ENCODE peak calls at places on chromosomes 16 and 17, in eight cellular contexts. R is mesenchymal stem cell; A is lower lobe of right lung; K is naive thymus-derived CD4-positive, alpha-beta T cell; B is SK-N-SH; P is testis; V is BE2C; T is left lung. E is an unnamed sample. For H3K9me3, the result is how much of the 10 kb centered on the place peaks cover.

GRCh38 chr16:35557731-35558130 is 2098.3 kb downstream of the TP53TG3F start:
- DNase-seq in T (no peak), K (no peak), B (no peak), V (no peak), P (no peak), R (no peak), A (no peak), E (no peak)

GRCh38 chr16:89331371-89332109 is 114.0 kb downstream of the ZNF778 start:
- DNase-seq in B (no peak), V (no peak), T (no peak), A (no peak), R (no peak), K (no peak), P (no peak), E (no peak)

GRCh38 chr17:82983510-82984248 is 95.7 kb upstream of the METRNL start:
- DNase-seq in K (no peak), R (no peak), B (no peak), A (no peak), T (no peak), P (peak), V (no peak), E (no peak)

GRCh38 chr17:67718325-67718941 is 697 bp downstream of the NOL11 start:
- DNase-seq in K (no peak), V (peak), R (peak), P (no peak), A (no peak), B (peak), T (no peak), E (peak)

GRCh38 chr16:55242667-55243066 is 81.3 kb upstream of the IRX6 start:
- DNase-seq in K (no peak), A (no peak), R (no peak), B (no peak), T (no peak), V (no peak), P (no peak), E (no peak)

GRCh38 chr17:18258356-18259038 is at the start of gene FLII:
- DNase-seq in B (peak), P (peak), R (peak), A (peak), K (peak), V (peak), T (peak), E (peak)

GRCh38 chr17:48351916-48352332 is 78.1 kb downstream of the SKAP1 start:
- DNase-seq in K (peak), B (peak), P (no peak), R (peak), T (no peak), V (no peak), A (no peak), E (no peak)

GRCh38 chr17:82287849-82288601 is 14.5 kb upstream of the CSNK1D start:
- DNase-seq in P (peak), T (peak), A (peak), K (no peak), R (peak), B (no peak), V (peak), E (no peak)

GRCh38 chr17:8487130-8487645 is 51.5 kb downstream of the NDEL1 start:
- DNase-seq in T (no peak), B (no peak), R (no peak), K (no peak), A (no peak), P (no peak), V (no peak), E (no peak)

GRCh38 chr17:44002141-44002848 is 2.1 kb upstream of the NAGS start:
- DNase-seq in A (no peak), B (no peak), T (no peak), R (peak), P (no peak), V (no peak), K (no peak), E (no peak)

GRCh38 chr16:83458612-83459011 is 349.2 kb upstream of the HSBP1 start:
- DNase-seq in V (no peak), K (no peak), R (peak), A (no peak), B (no peak), T (no peak), P (no peak), E (no peak)

GRCh38 chr17:48545022-48545376 is at the start of gene HOXB2:
- DNase-seq in R (peak), T (no peak), K (no peak), B (no peak), P (no peak), A (no peak), V (no peak), E (no peak)

GRCh38 chr17:80217703-80218362 is 2.3 kb downstream of the SGSH start:
- DNase-seq in R (no peak), T (peak), B (no peak), A (no peak), K (no peak), P (no peak), V (no peak), E (no peak)

GRCh38 chr17:67443931-67444597 is 67.0 kb downstream of the PITPNC1 start:
- DNase-seq in P (no peak), T (no peak), A (no peak), K (no peak), B (peak), R (peak), V (no peak), E (no peak)

GRCh38 chr17:34382586-34383224 is 19.7 kb upstream of the CCL1 start:
- DNase-seq in P (no peak), R (no peak), B (peak), K (no peak), A (no peak), T (no peak), V (no peak), E (no peak)

GRCh38 chr17:45279898-45280297 is 18.0 kb upstream of the SPATA32 start:
- DNase-seq in T (no peak), R (no peak), P (no peak), A (peak), K (no peak), V (no peak), B (no peak), E (no peak)

GRCh38 chr17:42895185-42895555 is 5.4 kb upstream of the G6PC1 start:
- DNase-seq in K (no peak), R (peak), V (no peak), T (no peak), P (peak), A (peak), B (no peak), E (no peak)

GRCh38 chr16:88730632-88731607 is 24.6 kb downstream of the CTU2 start:
- DNase-seq in P (no peak), T (no peak), R (no peak), V (peak), A (no peak), B (peak), K (no peak), E (no peak)

GRCh38 chr16:88747588-88748301 is 37.3 kb downstream of the PIEZO1 start:
- DNase-seq in A (no peak), V (no peak), R (peak), P (no peak), T (no peak), B (no peak), K (no peak), E (no peak)

GRCh38 chr16:30567991-30568638 is 3.4 kb downstream of the ZNF688 start:
- DNase-seq in A (no peak), P (no peak), V (no peak), R (peak), B (no peak), K (peak), T (peak), E (no peak)

GRCh38 chr16:80441935-80442334 is 98.9 kb upstream of the DYNLRB2 start:
- DNase-seq in K (no peak), V (no peak), T (no peak), A (no peak), R (no peak), B (no peak), P (no peak), E (no peak)

GRCh38 chr17:16243811-16244567 is 27.0 kb downstream of the PIGL start:
- DNase-seq in T (no peak), B (peak), K (no peak), R (no peak), V (no peak), A (no peak), P (no peak), E (no peak)

GRCh38 chr17:75096082-75096625 is 8.4 kb downstream of the SLC16A5 start:
- DNase-seq in V (no peak), K (no peak), P (no peak), A (peak), T (peak), B (no peak), R (peak), E (no peak)

GRCh38 chr17:47119746-47120520 is 69.2 kb downstream of the CDC27 start:
- DNase-seq in R (peak), P (no peak), B (no peak), K (no peak), V (no peak), T (no peak), A (no peak), E (no peak)

GRCh38 chr17:46090871-46091270 is 91.8 kb downstream of the STH start:
- DNase-seq in B (no peak), K (no peak), P (no peak), T (no peak), A (no peak), V (no peak), R (no peak), E (no peak)

GRCh38 chr17:20955437-20956323 is 87.1 kb downstream of the USP22 start:
- DNase-seq in A (no peak), P (no peak), R (peak), V (no peak), T (no peak), K (no peak), B (no peak), E (no peak)

GRCh38 chr16:56684256-56684925 is 2.1 kb downstream of the MT1X start:
- DNase-seq in A (no peak), P (no peak), B (no peak), T (no peak), K (no peak), V (no peak), R (no peak), E (no peak)

GRCh38 chr16:56681939-56682702 is at the start of gene MT1X:
- DNase-seq in T (peak), K (peak), A (peak), R (peak), P (peak), V (peak), B (peak), E (peak)

GRCh38 chr16:56684926-56685590 is 2.8 kb downstream of the MT1X start:
- DNase-seq in A (no peak), P (no peak), K (no peak), V (no peak), B (no peak), T (no peak), R (no peak), E (no peak)

GRCh38 chr16:56682703-56683397 is 580 bp downstream of the MT1X start:
- DNase-seq in P (no peak), B (no peak), K (no peak), A (no peak), T (no peak), R (no peak), V (no peak), E (no peak)

DNA sequence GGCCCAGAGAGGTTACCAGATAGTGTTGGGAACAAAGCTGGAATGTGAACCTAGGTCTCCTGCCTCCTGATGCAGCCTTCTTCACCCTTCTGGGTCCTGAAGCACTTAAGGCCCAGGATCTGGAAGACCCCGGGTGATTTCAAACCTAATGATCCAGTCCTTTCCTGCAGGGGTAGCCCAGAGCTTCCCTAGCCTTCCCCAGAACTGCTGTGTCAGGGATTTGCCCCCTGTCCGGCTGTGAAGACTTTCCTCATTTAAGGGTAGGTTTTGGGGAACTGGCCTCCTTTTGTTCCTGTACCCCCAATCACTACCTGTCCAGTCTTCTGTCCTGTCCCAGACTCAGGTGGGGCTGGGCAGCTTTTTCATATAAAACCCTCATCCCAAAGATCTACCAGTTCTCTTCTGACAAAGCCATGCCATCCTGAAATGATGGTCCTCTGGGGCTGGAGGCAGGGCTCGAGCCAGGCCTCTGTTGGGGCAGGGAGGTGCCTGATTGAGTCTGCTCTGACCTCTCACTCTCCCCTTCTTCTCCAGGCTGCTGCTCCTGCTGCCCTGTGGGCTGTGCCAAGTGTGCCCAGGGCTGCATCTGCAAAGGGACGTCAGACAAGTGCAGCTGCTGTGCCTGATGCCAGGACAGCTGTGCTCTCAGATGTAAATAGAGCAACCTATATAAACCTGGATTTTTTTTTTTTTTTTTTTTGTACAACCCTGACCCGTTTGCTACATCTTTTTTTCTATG is 1.3 kb downstream of the MT1X start:
- DNase-seq in B (no peak), R (no peak), P (no peak), V (no peak), T (no peak), A (no peak), K (no peak), E (no peak)
- H3K9me3 ChIP-seq in B (under half), R (under half), P (under half), V (under half), T (under half), A (under half), K (under half), E (under half)

DNA sequence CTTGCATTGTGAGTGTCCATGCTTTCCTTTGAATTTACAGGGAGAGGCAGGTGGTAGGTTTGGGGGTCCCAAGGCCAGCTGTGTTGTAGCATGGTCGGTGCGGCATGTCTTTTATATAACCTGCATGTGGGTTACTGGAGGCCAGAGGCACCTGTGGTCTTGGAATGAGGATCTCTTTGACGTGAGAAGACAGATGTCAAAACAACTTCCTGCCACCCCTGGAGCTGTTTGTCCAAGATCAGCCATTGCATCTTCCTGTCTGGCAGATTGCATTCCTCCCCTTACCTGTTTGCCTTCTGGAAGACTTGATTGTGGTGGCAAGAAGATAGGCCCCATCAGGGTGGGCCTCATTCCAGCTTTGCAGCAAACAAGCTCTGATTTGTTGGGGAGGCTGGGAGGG is 175.1 kb downstream of the MSI2 start:
- DNase-seq in T (no peak), P (no peak), A (no peak), R (no peak), B (no peak), V (no peak), K (no peak), E (no peak)
- H3K9me3 ChIP-seq in T (under half), P (under half), A (under half), R (under half), B (under half), V (under half), K (under half), E (under half)

GRCh38 chr17:77301694-77302087 is 160.9 kb downstream of the SEC14L1 start:
- DNase-seq in R (no peak), B (no peak), K (no peak), V (no peak), T (no peak), P (no peak), A (no peak), E (no peak)
- H3K9me3 ChIP-seq in R (under half), B (under half), K (under half), V (under half), T (under half), P (under half), A (under half), E (under half)

GRCh38 chr16:47553853-47554564 is 92.9 kb downstream of the PHKB start:
- DNase-seq in B (no peak), K (no peak), R (no peak), P (no peak), V (no peak), A (no peak), T (no peak), E (no peak)
- H3K9me3 ChIP-seq in B (under half), K (under half), R (under half), P (under half), V (under half), A (under half), T (under half), E (under half)

DNA sequence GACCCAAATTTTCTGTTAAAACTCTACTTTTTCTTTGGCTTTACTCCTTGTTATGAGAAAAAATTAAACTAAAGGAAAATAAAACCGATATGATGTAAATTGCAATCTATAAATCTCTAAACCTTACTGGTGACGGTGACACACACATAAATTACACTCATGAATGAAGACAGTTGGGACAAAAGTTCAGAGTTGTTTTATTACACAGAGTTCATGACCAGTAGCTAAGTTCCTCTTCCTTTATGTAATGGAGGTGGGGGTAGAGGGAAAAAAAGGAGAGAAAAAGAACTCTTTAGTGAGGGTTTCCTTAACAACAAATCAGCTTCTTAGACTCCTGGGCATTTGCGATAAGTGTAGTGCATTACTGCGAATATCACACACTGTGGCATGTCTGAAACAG is 220.7 kb downstream of the KCNJ2 start:
- DNase-seq in T (no peak), B (no peak), V (no peak), K (no peak), A (no peak), R (no peak), P (no peak), E (no peak)
- H3K9me3 ChIP-seq in T (under half), B (under half), V (under half), K (under half), A (under half), R (under half), P (under half), E (under half)

GRCh38 chr17:14780116-14780515 is 479.2 kb downstream of the HS3ST3B1 start:
- DNase-seq in P (no peak), B (no peak), A (no peak), R (no peak), K (no peak), T (no peak), V (no peak), E (no peak)
- H3K9me3 ChIP-seq in P (under half), B (under half), A (under half), R (under half), K (under half), T (under half), V (under half), E (under half)

GRCh38 chr17:77167472-77168306 is 26.9 kb downstream of the SEC14L1 start:
- DNase-seq in A (no peak), V (no peak), T (no peak), K (no peak), P (peak), R (no peak), B (no peak), E (no peak)
- H3K9me3 ChIP-seq in A (under half), V (under half), T (under half), K (under half), P (under half), R (under half), B (under half), E (under half)

DNA sequence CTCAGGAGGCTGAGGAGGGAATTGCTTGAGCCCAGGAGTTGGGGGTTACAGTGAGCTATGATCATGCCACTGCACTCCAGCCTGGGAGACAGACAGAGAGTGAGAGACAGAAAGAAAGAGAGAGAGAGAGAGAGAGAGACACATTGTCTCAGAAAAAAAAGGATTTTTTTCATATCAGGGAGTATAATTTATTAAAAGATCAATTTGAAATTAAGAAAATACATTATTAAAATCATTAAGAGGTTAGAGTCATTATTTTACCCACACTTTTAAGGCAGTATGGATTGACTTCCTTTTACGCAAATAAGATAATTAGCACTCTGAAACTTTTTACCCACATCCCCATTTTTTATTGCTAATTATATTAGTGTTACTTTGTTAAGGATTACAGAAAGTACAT is 804.3 kb downstream of the CDH11 start:
- DNase-seq in R (no peak), K (no peak), B (no peak), T (no peak), A (no peak), P (no peak), V (no peak), E (no peak)
- H3K9me3 ChIP-seq in R (under half), K (under half), B (under half), T (under half), A (under half), P (under half), V (under half), E (under half)

DNA sequence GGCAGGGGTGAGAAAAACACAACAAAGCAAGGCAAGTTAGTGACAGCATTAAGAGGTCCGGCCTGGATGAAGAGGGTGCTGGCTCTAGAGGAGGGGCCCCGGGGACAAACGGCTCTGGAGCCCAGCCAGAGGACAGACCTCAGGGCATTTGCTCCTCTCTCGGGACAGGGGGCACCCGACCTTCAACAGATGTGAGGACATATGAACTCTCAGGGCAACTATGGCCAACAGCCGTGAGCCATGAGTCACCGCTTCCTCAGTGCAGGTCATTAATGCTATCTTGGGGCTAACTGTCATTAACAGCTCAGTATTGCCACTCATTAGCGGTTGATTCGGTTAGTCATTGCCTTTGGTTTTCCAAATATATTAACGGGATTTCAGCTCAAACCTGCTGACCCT is 9.7 kb upstream of the ARL5C start:
- DNase-seq in K (no peak), V (no peak), A (no peak), B (no peak), P (no peak), R (no peak), T (no peak), E (no peak)
- H3K9me3 ChIP-seq in K (under half), V (under half), A (under half), B (under half), P (under half), R (under half), T (under half), E (under half)